ENCODE peak calls at places on chromosomes 6 and 20, in nine cellular contexts. One of them, this sample, is unnamed.

GRCh38 chr20:23857954-23858565 is 21.5 kb downstream of the CST5 start:
- DNase-seq in upper lobe of right lung: no peak
- DNase-seq in tibial nerve: no peak
- DNase-seq in H1: no peak
- DNase-seq in left lung: no peak
- DNase-seq in heart left ventricle: no peak
- DNase-seq in dorsolateral prefrontal cortex: no peak
- DNase-seq in astrocyte: no peak
- DNase-seq in tibial artery: no peak
- DNase-seq in this sample: no peak

GRCh38 chr6:88238065-88238464 is 71.9 kb upstream of the CNR1 start:
- DNase-seq in upper lobe of right lung: no peak
- DNase-seq in tibial nerve: no peak
- DNase-seq in H1: peak
- DNase-seq in left lung: no peak
- DNase-seq in heart left ventricle: no peak
- DNase-seq in dorsolateral prefrontal cortex: no peak
- DNase-seq in astrocyte: no peak
- DNase-seq in tibial artery: no peak
- DNase-seq in this sample: no peak

GRCh38 chr6:69763763-69764162 is 33.0 kb downstream of the LMBRD1 start:
- DNase-seq in upper lobe of right lung: no peak
- DNase-seq in tibial nerve: no peak
- DNase-seq in H1: no peak
- DNase-seq in left lung: no peak
- DNase-seq in heart left ventricle: no peak
- DNase-seq in dorsolateral prefrontal cortex: no peak
- DNase-seq in astrocyte: no peak
- DNase-seq in tibial artery: no peak
- DNase-seq in this sample: no peak

GRCh38 chr6:147741419-147741818 is 232.9 kb downstream of the SAMD5 start:
- DNase-seq in upper lobe of right lung: no peak
- DNase-seq in tibial nerve: no peak
- DNase-seq in H1: no peak
- DNase-seq in left lung: no peak
- DNase-seq in heart left ventricle: no peak
- DNase-seq in dorsolateral prefrontal cortex: no peak
- DNase-seq in astrocyte: no peak
- DNase-seq in tibial artery: no peak
- DNase-seq in this sample: no peak

GRCh38 chr20:35578469-35578868 is 36.6 kb downstream of the ERGIC3 start:
- DNase-seq in upper lobe of right lung: peak
- DNase-seq in tibial nerve: no peak
- DNase-seq in H1: no peak
- DNase-seq in left lung: no peak
- DNase-seq in heart left ventricle: no peak
- DNase-seq in dorsolateral prefrontal cortex: no peak
- DNase-seq in astrocyte: no peak
- DNase-seq in tibial artery: no peak
- DNase-seq in this sample: no peak

GRCh38 chr20:29326376-29327070 is 1930.9 kb upstream of the DEFB115 start:
- DNase-seq in upper lobe of right lung: no peak
- DNase-seq in tibial nerve: no peak
- DNase-seq in H1: no peak
- DNase-seq in left lung: no peak
- DNase-seq in heart left ventricle: no peak
- DNase-seq in dorsolateral prefrontal cortex: no peak
- DNase-seq in astrocyte: no peak
- DNase-seq in tibial artery: no peak
- DNase-seq in this sample: no peak

GRCh38 chr6:163489584-163489983 is 75.1 kb downstream of the QKI start:
- DNase-seq in upper lobe of right lung: no peak
- DNase-seq in tibial nerve: no peak
- DNase-seq in H1: no peak
- DNase-seq in left lung: no peak
- DNase-seq in heart left ventricle: no peak
- DNase-seq in dorsolateral prefrontal cortex: no peak
- DNase-seq in astrocyte: peak
- DNase-seq in tibial artery: no peak
- DNase-seq in this sample: no peak

GRCh38 chr6:37524919-37525318 is 25.2 kb upstream of the CCDC167 start:
- DNase-seq in upper lobe of right lung: no peak
- DNase-seq in tibial nerve: no peak
- DNase-seq in H1: no peak
- DNase-seq in left lung: no peak
- DNase-seq in heart left ventricle: no peak
- DNase-seq in dorsolateral prefrontal cortex: no peak
- DNase-seq in astrocyte: no peak
- DNase-seq in tibial artery: no peak
- DNase-seq in this sample: no peak

GRCh38 chr20:4869290-4870193 is 131.8 kb downstream of the SLC23A2 start:
- DNase-seq in upper lobe of right lung: no peak
- DNase-seq in tibial nerve: no peak
- DNase-seq in H1: no peak
- DNase-seq in left lung: no peak
- DNase-seq in heart left ventricle: no peak
- DNase-seq in dorsolateral prefrontal cortex: no peak
- DNase-seq in astrocyte: peak
- DNase-seq in tibial artery: no peak
- DNase-seq in this sample: no peak

GRCh38 chr20:7689151-7689550 is 251.1 kb downstream of the HAO1 start:
- DNase-seq in upper lobe of right lung: no peak
- DNase-seq in tibial nerve: no peak
- DNase-seq in H1: no peak
- DNase-seq in left lung: no peak
- DNase-seq in heart left ventricle: no peak
- DNase-seq in dorsolateral prefrontal cortex: no peak
- DNase-seq in astrocyte: no peak
- DNase-seq in tibial artery: no peak
- DNase-seq in this sample: no peak

GRCh38 chr20:7694940-7695567 is 245.2 kb downstream of the HAO1 start:
- DNase-seq in upper lobe of right lung: no peak
- DNase-seq in tibial nerve: no peak
- DNase-seq in H1: no peak
- DNase-seq in left lung: no peak
- DNase-seq in heart left ventricle: no peak
- DNase-seq in dorsolateral prefrontal cortex: no peak
- DNase-seq in astrocyte: peak
- DNase-seq in tibial artery: no peak
- DNase-seq in this sample: no peak

GRCh38 chr20:7693761-7694160 is 246.5 kb downstream of the HAO1 start:
- DNase-seq in upper lobe of right lung: no peak
- DNase-seq in tibial nerve: no peak
- DNase-seq in H1: no peak
- DNase-seq in left lung: no peak
- DNase-seq in heart left ventricle: no peak
- DNase-seq in dorsolateral prefrontal cortex: no peak
- DNase-seq in astrocyte: peak
- DNase-seq in tibial artery: no peak
- DNase-seq in this sample: no peak

GRCh38 chr20:7692478-7692877 is 247.8 kb downstream of the HAO1 start:
- DNase-seq in upper lobe of right lung: no peak
- DNase-seq in tibial nerve: no peak
- DNase-seq in H1: no peak
- DNase-seq in left lung: no peak
- DNase-seq in heart left ventricle: no peak
- DNase-seq in dorsolateral prefrontal cortex: no peak
- DNase-seq in astrocyte: peak
- DNase-seq in tibial artery: no peak
- DNase-seq in this sample: no peak

DNA sequence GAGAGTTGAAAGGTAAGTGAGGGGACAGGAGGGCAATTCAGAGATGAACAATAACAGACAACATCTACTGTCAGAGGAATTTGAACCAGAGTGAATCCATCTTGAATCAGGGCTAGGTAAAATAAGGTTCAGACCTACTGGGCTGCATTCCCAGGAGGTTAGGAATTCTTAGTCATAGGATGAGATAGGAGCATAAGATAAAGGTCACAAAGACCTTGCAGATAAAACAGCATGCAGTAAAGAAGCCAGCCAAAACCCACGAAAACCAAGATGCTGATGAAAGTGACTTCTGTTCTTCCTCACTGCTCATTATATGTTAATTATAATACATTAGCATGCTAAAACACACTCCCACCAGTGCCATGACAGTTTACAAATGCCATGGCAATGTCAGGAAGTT is 248.6 kb downstream of the HAO1 start:
- DNase-seq in upper lobe of right lung: no peak
- DNase-seq in tibial nerve: no peak
- DNase-seq in H1: no peak
- DNase-seq in left lung: no peak
- DNase-seq in heart left ventricle: no peak
- DNase-seq in dorsolateral prefrontal cortex: no peak
- DNase-seq in astrocyte: peak
- DNase-seq in tibial artery: no peak
- DNase-seq in this sample: no peak
- TF ChIP-seq CTCF in upper lobe of right lung: no peak
- TF ChIP-seq CTCF in tibial nerve: no peak
- TF ChIP-seq CTCF in H1: no peak
- TF ChIP-seq CTCF in left lung: no peak
- TF ChIP-seq CTCF in heart left ventricle: no peak
- TF ChIP-seq CTCF in dorsolateral prefrontal cortex: no peak
- TF ChIP-seq CTCF in astrocyte: no peak
- TF ChIP-seq CTCF in tibial artery: no peak
- TF ChIP-seq CTCF in this sample: no peak

GRCh38 chr6:25642667-25643328 is 9.2 kb upstream of the SCGN start:
- DNase-seq in upper lobe of right lung: no peak
- DNase-seq in tibial nerve: no peak
- DNase-seq in H1: no peak
- DNase-seq in left lung: no peak
- DNase-seq in heart left ventricle: no peak
- DNase-seq in dorsolateral prefrontal cortex: no peak
- DNase-seq in astrocyte: no peak
- DNase-seq in tibial artery: no peak
- DNase-seq in this sample: no peak
- H3K27ac ChIP-seq in upper lobe of right lung: no peak
- H3K27ac ChIP-seq in tibial nerve: no peak
- H3K27ac ChIP-seq in H1: no peak
- H3K27ac ChIP-seq in left lung: no peak
- H3K27ac ChIP-seq in heart left ventricle: no peak
- H3K27ac ChIP-seq in dorsolateral prefrontal cortex: no peak
- H3K27ac ChIP-seq in astrocyte: no peak
- H3K27ac ChIP-seq in tibial artery: no peak
- H3K27ac ChIP-seq in this sample: no peak

GRCh38 chr6:157563611-157564284 is 182.8 kb downstream of the ZDHHC14 start:
- DNase-seq in upper lobe of right lung: no peak
- DNase-seq in tibial nerve: no peak
- DNase-seq in H1: no peak
- DNase-seq in left lung: no peak
- DNase-seq in heart left ventricle: no peak
- DNase-seq in dorsolateral prefrontal cortex: no peak
- DNase-seq in astrocyte: peak
- DNase-seq in tibial artery: peak
- DNase-seq in this sample: no peak

GRCh38 chr6:157561929-157562810 is 181.2 kb downstream of the ZDHHC14 start:
- DNase-seq in upper lobe of right lung: no peak
- DNase-seq in tibial nerve: no peak
- DNase-seq in H1: no peak
- DNase-seq in left lung: no peak
- DNase-seq in heart left ventricle: no peak
- DNase-seq in dorsolateral prefrontal cortex: no peak
- DNase-seq in astrocyte: no peak
- DNase-seq in tibial artery: peak
- DNase-seq in this sample: no peak

GRCh38 chr6:157562997-157563396 is 182.0 kb downstream of the ZDHHC14 start:
- DNase-seq in upper lobe of right lung: no peak
- DNase-seq in tibial nerve: no peak
- DNase-seq in H1: no peak
- DNase-seq in left lung: no peak
- DNase-seq in heart left ventricle: no peak
- DNase-seq in dorsolateral prefrontal cortex: no peak
- DNase-seq in astrocyte: no peak
- DNase-seq in tibial artery: peak
- DNase-seq in this sample: no peak

GRCh38 chr6:157559201-157559756 is 178.3 kb downstream of the ZDHHC14 start:
- DNase-seq in upper lobe of right lung: no peak
- DNase-seq in tibial nerve: no peak
- DNase-seq in H1: no peak
- DNase-seq in left lung: no peak
- DNase-seq in heart left ventricle: no peak
- DNase-seq in dorsolateral prefrontal cortex: peak
- DNase-seq in astrocyte: no peak
- DNase-seq in tibial artery: peak
- DNase-seq in this sample: no peak

DNA sequence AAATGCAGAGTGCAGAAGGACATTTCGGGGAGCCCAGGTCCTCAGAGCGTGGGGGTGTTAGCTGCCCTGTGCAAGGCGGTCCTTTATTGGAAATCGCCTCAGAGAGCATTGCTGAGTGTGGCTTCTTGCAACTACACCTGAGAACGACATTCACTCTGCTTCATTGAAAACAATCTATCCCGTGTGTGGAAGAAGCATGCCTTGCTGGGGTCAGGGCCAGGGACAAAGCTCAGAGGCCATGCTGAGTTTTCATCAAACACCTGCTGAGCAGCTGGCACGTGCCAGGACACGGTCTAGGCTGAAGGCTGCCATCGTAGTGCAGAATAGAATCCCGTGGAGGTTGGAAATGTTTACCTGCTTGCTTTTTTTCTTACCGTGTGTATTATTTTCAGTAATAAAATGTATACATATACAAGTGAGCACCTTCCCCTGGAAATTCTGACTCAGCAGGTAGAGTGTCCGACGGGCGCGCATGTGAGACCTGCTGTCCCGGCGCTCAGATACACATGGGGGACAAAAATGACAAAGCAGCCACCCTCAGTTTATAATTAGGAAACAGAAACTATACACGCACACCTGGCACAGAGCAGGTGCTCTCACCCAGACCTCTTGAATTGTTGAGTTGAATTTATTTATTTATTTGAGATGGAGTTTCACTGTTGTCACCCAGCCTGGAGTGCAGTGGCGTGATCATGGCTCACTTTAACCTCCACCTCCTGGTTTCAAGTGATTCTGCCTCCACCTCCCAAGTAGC is 180.2 kb downstream of the ZDHHC14 start:
- DNase-seq in upper lobe of right lung: no peak
- DNase-seq in tibial nerve: no peak
- DNase-seq in H1: no peak
- DNase-seq in left lung: no peak
- DNase-seq in heart left ventricle: no peak
- DNase-seq in dorsolateral prefrontal cortex: peak
- DNase-seq in astrocyte: no peak
- DNase-seq in tibial artery: peak
- DNase-seq in this sample: no peak
- H3K4me3 ChIP-seq in upper lobe of right lung: no peak
- H3K4me3 ChIP-seq in tibial nerve: no peak
- H3K4me3 ChIP-seq in H1: no peak
- H3K4me3 ChIP-seq in left lung: no peak
- H3K4me3 ChIP-seq in heart left ventricle: no peak
- H3K4me3 ChIP-seq in dorsolateral prefrontal cortex: no peak
- H3K4me3 ChIP-seq in astrocyte: no peak
- H3K4me3 ChIP-seq in tibial artery: no peak
- H3K4me3 ChIP-seq in this sample: no peak

DNA sequence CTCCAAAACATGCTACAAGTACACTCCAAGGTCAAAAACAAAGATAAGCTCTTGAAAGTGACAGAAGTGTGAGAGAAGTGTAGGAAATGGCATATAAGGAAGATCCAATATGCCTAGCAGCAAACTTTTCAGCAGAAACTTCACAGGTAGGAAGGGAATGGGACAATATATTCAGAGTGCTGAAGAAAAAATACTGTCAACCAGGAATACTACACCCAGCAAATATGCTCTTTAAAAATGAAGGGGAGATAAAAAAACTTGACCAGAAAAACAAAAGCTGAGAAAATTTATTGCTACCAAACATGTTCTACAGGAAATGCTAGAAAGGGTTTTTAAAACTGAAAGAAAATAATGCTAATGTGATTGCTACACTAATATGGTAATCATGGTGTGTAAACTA is 46.2 kb downstream of the THBS2 start:
- DNase-seq in upper lobe of right lung: no peak
- DNase-seq in tibial nerve: no peak
- DNase-seq in H1: no peak
- DNase-seq in left lung: no peak
- DNase-seq in heart left ventricle: no peak
- DNase-seq in dorsolateral prefrontal cortex: no peak
- DNase-seq in astrocyte: no peak
- DNase-seq in tibial artery: no peak
- DNase-seq in this sample: no peak
- TF ChIP-seq CTCF in upper lobe of right lung: no peak
- TF ChIP-seq CTCF in tibial nerve: no peak
- TF ChIP-seq CTCF in H1: no peak
- TF ChIP-seq CTCF in left lung: no peak
- TF ChIP-seq CTCF in heart left ventricle: no peak
- TF ChIP-seq CTCF in dorsolateral prefrontal cortex: no peak
- TF ChIP-seq CTCF in astrocyte: no peak
- TF ChIP-seq CTCF in tibial artery: no peak
- TF ChIP-seq CTCF in this sample: no peak

This sample was measured in CD8-positive, alpha-beta T cell.